ENCODE peak calls at places on chromosome 11, in ten cellular contexts. S is T-cell, U is kidney glomerular epithelial cell, E is DMS 273 treated with DMSO at 0.1 percent for 48 hours, B is NT2/D1, H is NCI-H774, W is NCI-H2171 treated with DMSO at 0.1 percent for 48 hours, X is cardiac fibroblast, T is SJSA1, Z is fibroblast of mammary gland. Y is an unnamed sample.

GRCh38 chr11:87473174-87473573 is 435.4 kb downstream of the TMEM135 start:
- DNase-seq in S (no peak), U (peak), E (no peak), B (no peak), H (no peak), W (peak), X (no peak), T (peak), Z (peak), Y (peak)

GRCh38 chr11:26286472-26287066 is 45.4 kb upstream of the ANO3 start:
- DNase-seq in S (no peak), U (no peak), E (no peak), B (no peak), H (no peak), W (peak), X (peak), T (no peak), Z (peak), Y (peak)

GRCh38 chr11:34984514-34984913 is 68.1 kb downstream of the PDHX start:
- DNase-seq in S (no peak), U (no peak), E (no peak), B (no peak), H (no peak), W (no peak), X (no peak), T (no peak), Z (no peak), Y (no peak)

GRCh38 chr11:7575841-7576451 is 62.1 kb downstream of the PPFIBP2 start:
- DNase-seq in S (no peak), U (peak), E (no peak), B (no peak), H (no peak), W (peak), X (peak), T (peak), Z (no peak), Y (peak)

GRCh38 chr11:115439385-115439784 is 64.8 kb downstream of the CADM1 start:
- DNase-seq in S (no peak), U (no peak), E (no peak), B (no peak), H (no peak), W (no peak), X (no peak), T (no peak), Z (no peak), Y (no peak)

GRCh38 chr11:104771782-104772181 is 126.5 kb downstream of the CASP12 start:
- DNase-seq in S (no peak), U (no peak), E (no peak), B (no peak), H (no peak), W (no peak), X (no peak), T (no peak), Z (peak), Y (no peak)

GRCh38 chr11:97570636-97571035 is 1180.8 kb downstream of the JRKL start:
- DNase-seq in S (no peak), U (no peak), E (no peak), B (no peak), H (no peak), W (no peak), X (no peak), T (no peak), Z (no peak), Y (no peak)

GRCh38 chr11:122861631-122862030 is 20.9 kb upstream of the JHY start:
- DNase-seq in S (no peak), U (no peak), E (no peak), B (no peak), H (no peak), W (no peak), X (no peak), T (no peak), Z (no peak), Y (no peak)

GRCh38 chr11:94759522-94759921 is 8.6 kb upstream of the AMOTL1 start:
- DNase-seq in S (no peak), U (no peak), E (no peak), B (no peak), H (no peak), W (peak), X (no peak), T (no peak), Z (no peak), Y (no peak)

GRCh38 chr11:62273789-62274275 is 3.9 kb downstream of the SCGB2A2 start:
- DNase-seq in S (no peak), U (no peak), E (no peak), B (no peak), H (no peak), W (no peak), X (no peak), T (no peak), Z (no peak), Y (no peak)

GRCh38 chr11:67584881-67585873 is 1.6 kb downstream of the GSTP1 start:
- DNase-seq in S (no peak), U (no peak), E (no peak), B (no peak), H (no peak), W (no peak), X (no peak), T (no peak), Z (no peak), Y (peak)

GRCh38 chr11:4619514-4619913 is 11.5 kb upstream of the TRIM68 start:
- DNase-seq in S (no peak), U (no peak), E (no peak), B (no peak), H (no peak), W (no peak), X (no peak), T (no peak), Z (no peak), Y (no peak)

GRCh38 chr11:65849366-65849765 is 8.6 kb downstream of the CFL1 start:
- DNase-seq in S (no peak), U (no peak), E (no peak), B (no peak), H (no peak), W (no peak), X (no peak), T (no peak), Z (no peak), Y (no peak)

GRCh38 chr11:119044708-119045107 is 12.3 kb downstream of the HYOU1 start:
- DNase-seq in S (no peak), U (no peak), E (no peak), B (no peak), H (no peak), W (no peak), X (no peak), T (no peak), Z (no peak), Y (no peak)

Y was measured in GM03348.